ENCODE peak calls at places on chromosomes 11 and 22, in six cellular contexts. C is activated CD4-positive, alpha-beta T cell treated with anti-CD3 and anti-CD28 coated beads, Interleukin-2, amount 10 ng/mL, durations not matched to agents 7 days and 5 days; R is stimulated activated CD4-positive, alpha-beta T cell treated with anti-CD3 and anti-CD28 coated beads, Interleukin-15, amount 100 ng/mL, for 48 hours; Z is RCC 7860; B is activated CD8-positive, alpha-beta memory T cell treated with anti-CD3 and anti-CD28 coated beads, Interleukin-2, amount 50 U/mL, for 48 hours; L is neural progenitor cell. J is an unnamed sample.

GRCh38 chr22:32951807-32952153 is 106.4 kb downstream of the SYN3 start:
- DNase-seq in C (no peak), R (no peak), Z (no peak), B (no peak), L (no peak), J (no peak)

GRCh38 chr11:112352907-112353306 is 92.2 kb upstream of the PLET1 start:
- DNase-seq in C (no peak), R (no peak), Z (no peak), B (no peak), L (no peak), J (no peak)

GRCh38 chr22:45582955-45583320 is 80.3 kb downstream of the FBLN1 start:
- DNase-seq in C (no peak), R (no peak), Z (no peak), B (no peak), L (no peak), J (no peak)

GRCh38 chr11:124108158-124108557 is 7.1 kb upstream of the VWA5A start:
- DNase-seq in C (peak), R (no peak), Z (no peak), B (no peak), L (peak), J (no peak)

GRCh38 chr11:124900464-124900863 is 2.8 kb upstream of the ROBO4 start:
- DNase-seq in C (no peak), R (no peak), Z (peak), B (no peak), L (no peak), J (no peak)

GRCh38 chr11:7672960-7673723 is at the start of gene CYB5R2:
- DNase-seq in C (no peak), R (no peak), Z (no peak), B (peak), L (peak), J (peak)

GRCh38 chr22:24810043-24810749 is 4.2 kb downstream of the SGSM1 start:
- DNase-seq in C (no peak), R (no peak), Z (no peak), B (no peak), L (peak), J (no peak)

GRCh38 chr11:133794205-133794604 is 51.1 kb downstream of the SPATA19 start:
- DNase-seq in C (no peak), R (no peak), Z (no peak), B (no peak), L (no peak), J (no peak)

GRCh38 chr11:78690588-78690987 is 115.9 kb upstream of the NARS2 start:
- DNase-seq in C (no peak), R (no peak), Z (no peak), B (no peak), L (no peak), J (no peak)

GRCh38 chr22:44676441-44677298 is 25.3 kb upstream of the PRR5 start:
- DNase-seq in C (no peak), R (no peak), Z (peak), B (no peak), L (no peak), J (no peak)

GRCh38 chr22:27170491-27170890 is 513.1 kb downstream of the MIAT start:
- DNase-seq in C (no peak), R (no peak), Z (peak), B (no peak), L (no peak), J (no peak)

GRCh38 chr11:94018721-94019120 is 2.4 kb upstream of the HEPHL1 start:
- DNase-seq in C (no peak), R (no peak), Z (no peak), B (no peak), L (no peak), J (no peak)

GRCh38 chr22:48959496-48959895 is 868.2 kb downstream of the BRD1 start:
- DNase-seq in C (no peak), R (no peak), Z (no peak), B (peak), L (no peak), J (no peak)

GRCh38 chr11:76656087-76656531 is 14.4 kb downstream of the LRRC32 start:
- DNase-seq in C (no peak), R (no peak), Z (no peak), B (peak), L (no peak), J (no peak)

GRCh38 chr11:59862252-59862651 is 4.0 kb downstream of the TCN1 start:
- DNase-seq in C (no peak), R (no peak), Z (no peak), B (no peak), L (no peak), J (no peak)

GRCh38 chr22:50174382-50175190 is 4.1 kb downstream of the PANX2 start:
- DNase-seq in C (no peak), R (no peak), Z (no peak), B (no peak), L (no peak), J (no peak)

GRCh38 chr22:19959587-19960490 is 18.2 kb upstream of the TXNRD2 start:
- DNase-seq in C (no peak), R (no peak), Z (no peak), B (no peak), L (no peak), J (no peak)

GRCh38 chr11:76782526-76783293 is 446 bp upstream of the TSKU start:
- DNase-seq in C (peak), R (peak), Z (peak), B (peak), L (peak), J (peak)

GRCh38 chr11:103661185-103661584 is 375.3 kb upstream of the DDI1 start:
- DNase-seq in C (no peak), R (no peak), Z (no peak), B (no peak), L (no peak), J (no peak)

GRCh38 chr11:112279901-112280267 is 19.2 kb upstream of the PLET1 start:
- DNase-seq in C (peak), R (peak), Z (no peak), B (peak), L (peak), J (peak)

GRCh38 chr11:132559371-132560036 is 972.8 kb downstream of the OPCML start:
- DNase-seq in C (no peak), R (no peak), Z (no peak), B (no peak), L (peak), J (no peak)

GRCh38 chr11:60978546-60979380 is 7.3 kb downstream of the CD6 start:
- DNase-seq in C (peak), R (peak), Z (no peak), B (peak), L (no peak), J (no peak)

GRCh38 chr22:20180245-20180630 is 29.4 kb upstream of the CCDC188 start:
- DNase-seq in C (no peak), R (no peak), Z (no peak), B (no peak), L (peak), J (no peak)

GRCh38 chr22:23684561-23685031 is 6.2 kb upstream of the RGL4 start:
- DNase-seq in C (no peak), R (no peak), Z (no peak), B (peak), L (no peak), J (no peak)

GRCh38 chr11:33179431-33179830 is 18.2 kb upstream of the CSTF3 start:
- DNase-seq in C (peak), R (no peak), Z (no peak), B (no peak), L (no peak), J (no peak)

GRCh38 chr11:45486461-45486860 is 179.0 kb downstream of the CHST1 start:
- DNase-seq in C (no peak), R (no peak), Z (no peak), B (no peak), L (no peak), J (no peak)

GRCh38 chr11:68610452-68611116 is 73.8 kb upstream of the GAL start:
- DNase-seq in C (no peak), R (no peak), Z (no peak), B (no peak), L (peak), J (no peak)

GRCh38 chr11:122354029-122354697 is 238.1 kb upstream of the BLID start:
- DNase-seq in C (no peak), R (no peak), Z (no peak), B (no peak), L (no peak), J (no peak)

GRCh38 chr22:42793848-42794405 is 63.1 kb downstream of the ARFGAP3 start:
- DNase-seq in C (no peak), R (no peak), Z (no peak), B (no peak), L (no peak), J (no peak)

GRCh38 chr11:8642226-8642625 is 40.2 kb downstream of the TRIM66 start:
- DNase-seq in C (no peak), R (no peak), Z (no peak), B (no peak), L (no peak), J (no peak)

GRCh38 chr11:117072517-117073218 is 25.6 kb downstream of the SIK3 start:
- DNase-seq in C (no peak), R (no peak), Z (peak), B (no peak), L (no peak), J (no peak)

GRCh38 chr11:94785509-94785908 is 17.4 kb downstream of the AMOTL1 start:
- DNase-seq in C (no peak), R (no peak), Z (no peak), B (no peak), L (peak), J (no peak)